ENCODE peak calls at places on chromosomes 4 and X, in nine cellular contexts. One of them, this sample, is unnamed.

GRCh38 chrX:101452051-101452450 is 33.2 kb upstream of the ARMCX4 start:
- DNase-seq in psoas muscle: no peak
- DNase-seq in stimulated activated CD4-positive, alpha-beta T cell treated with anti-CD3 and anti-CD28 coated beads, Interleukin-4, amount 100 ng/mL, for 48 hours: no peak
- DNase-seq in HuH-7.5: no peak
- DNase-seq in BE2C: no peak
- DNase-seq in tibial artery: no peak
- DNase-seq in NCI-H1105 treated with DMSO at 0.1 percent for 48 hours: no peak
- DNase-seq in GM10248: no peak
- DNase-seq in activated T-cell treated with anti-CD3 and anti-CD28 coated beads for 24 hours: no peak
- DNase-seq in this sample: no peak

GRCh38 chr4:10926025-10926424 is 241.5 kb upstream of the CLNK start:
- DNase-seq in psoas muscle: no peak
- DNase-seq in stimulated activated CD4-positive, alpha-beta T cell treated with anti-CD3 and anti-CD28 coated beads, Interleukin-4, amount 100 ng/mL, for 48 hours: no peak
- DNase-seq in HuH-7.5: no peak
- DNase-seq in BE2C: no peak
- DNase-seq in tibial artery: no peak
- DNase-seq in NCI-H1105 treated with DMSO at 0.1 percent for 48 hours: no peak
- DNase-seq in GM10248: no peak
- DNase-seq in activated T-cell treated with anti-CD3 and anti-CD28 coated beads for 24 hours: no peak
- DNase-seq in this sample: no peak

GRCh38 chr4:26105815-26106699 is 192.0 kb downstream of the SMIM20 start:
- DNase-seq in psoas muscle: no peak
- DNase-seq in stimulated activated CD4-positive, alpha-beta T cell treated with anti-CD3 and anti-CD28 coated beads, Interleukin-4, amount 100 ng/mL, for 48 hours: no peak
- DNase-seq in HuH-7.5: no peak
- DNase-seq in BE2C: no peak
- DNase-seq in tibial artery: no peak
- DNase-seq in NCI-H1105 treated with DMSO at 0.1 percent for 48 hours: no peak
- DNase-seq in GM10248: no peak
- DNase-seq in activated T-cell treated with anti-CD3 and anti-CD28 coated beads for 24 hours: no peak
- DNase-seq in this sample: no peak

GRCh38 chr4:176885224-176885623 is 92.5 kb upstream of the VEGFC start:
- DNase-seq in psoas muscle: no peak
- DNase-seq in stimulated activated CD4-positive, alpha-beta T cell treated with anti-CD3 and anti-CD28 coated beads, Interleukin-4, amount 100 ng/mL, for 48 hours: no peak
- DNase-seq in HuH-7.5: no peak
- DNase-seq in BE2C: no peak
- DNase-seq in tibial artery: no peak
- DNase-seq in NCI-H1105 treated with DMSO at 0.1 percent for 48 hours: no peak
- DNase-seq in GM10248: no peak
- DNase-seq in activated T-cell treated with anti-CD3 and anti-CD28 coated beads for 24 hours: no peak
- DNase-seq in this sample: no peak

GRCh38 chr4:176409627-176410026 is 89.9 kb downstream of the SPCS3 start:
- DNase-seq in psoas muscle: no peak
- DNase-seq in stimulated activated CD4-positive, alpha-beta T cell treated with anti-CD3 and anti-CD28 coated beads, Interleukin-4, amount 100 ng/mL, for 48 hours: no peak
- DNase-seq in HuH-7.5: no peak
- DNase-seq in BE2C: no peak
- DNase-seq in tibial artery: no peak
- DNase-seq in NCI-H1105 treated with DMSO at 0.1 percent for 48 hours: no peak
- DNase-seq in GM10248: no peak
- DNase-seq in activated T-cell treated with anti-CD3 and anti-CD28 coated beads for 24 hours: no peak
- DNase-seq in this sample: no peak

GRCh38 chr4:159103406-159104131 is 690 bp downstream of the RAPGEF2 start:
- DNase-seq in psoas muscle: peak
- DNase-seq in stimulated activated CD4-positive, alpha-beta T cell treated with anti-CD3 and anti-CD28 coated beads, Interleukin-4, amount 100 ng/mL, for 48 hours: peak
- DNase-seq in HuH-7.5: no peak
- DNase-seq in BE2C: peak
- DNase-seq in tibial artery: peak
- DNase-seq in NCI-H1105 treated with DMSO at 0.1 percent for 48 hours: no peak
- DNase-seq in GM10248: peak
- DNase-seq in activated T-cell treated with anti-CD3 and anti-CD28 coated beads for 24 hours: no peak
- DNase-seq in this sample: peak

GRCh38 chr4:74665346-74665745 is 129.0 kb downstream of the BTC start:
- DNase-seq in psoas muscle: no peak
- DNase-seq in stimulated activated CD4-positive, alpha-beta T cell treated with anti-CD3 and anti-CD28 coated beads, Interleukin-4, amount 100 ng/mL, for 48 hours: no peak
- DNase-seq in HuH-7.5: no peak
- DNase-seq in BE2C: no peak
- DNase-seq in tibial artery: no peak
- DNase-seq in NCI-H1105 treated with DMSO at 0.1 percent for 48 hours: no peak
- DNase-seq in GM10248: no peak
- DNase-seq in activated T-cell treated with anti-CD3 and anti-CD28 coated beads for 24 hours: no peak
- DNase-seq in this sample: no peak

GRCh38 chr4:56979674-56980073 is 978 bp downstream of the POLR2B start:
- DNase-seq in psoas muscle: no peak
- DNase-seq in stimulated activated CD4-positive, alpha-beta T cell treated with anti-CD3 and anti-CD28 coated beads, Interleukin-4, amount 100 ng/mL, for 48 hours: peak
- DNase-seq in HuH-7.5: no peak
- DNase-seq in BE2C: peak
- DNase-seq in tibial artery: no peak
- DNase-seq in NCI-H1105 treated with DMSO at 0.1 percent for 48 hours: no peak
- DNase-seq in GM10248: no peak
- DNase-seq in activated T-cell treated with anti-CD3 and anti-CD28 coated beads for 24 hours: peak
- DNase-seq in this sample: no peak

GRCh38 chr4:81781824-81782223 is 310.1 kb upstream of the RASGEF1B start:
- DNase-seq in psoas muscle: no peak
- DNase-seq in stimulated activated CD4-positive, alpha-beta T cell treated with anti-CD3 and anti-CD28 coated beads, Interleukin-4, amount 100 ng/mL, for 48 hours: no peak
- DNase-seq in HuH-7.5: no peak
- DNase-seq in BE2C: no peak
- DNase-seq in tibial artery: no peak
- DNase-seq in NCI-H1105 treated with DMSO at 0.1 percent for 48 hours: no peak
- DNase-seq in GM10248: no peak
- DNase-seq in activated T-cell treated with anti-CD3 and anti-CD28 coated beads for 24 hours: no peak
- DNase-seq in this sample: no peak

GRCh38 chr4:5238106-5238505 is 186.8 kb downstream of the STK32B start:
- DNase-seq in psoas muscle: no peak
- DNase-seq in stimulated activated CD4-positive, alpha-beta T cell treated with anti-CD3 and anti-CD28 coated beads, Interleukin-4, amount 100 ng/mL, for 48 hours: no peak
- DNase-seq in HuH-7.5: no peak
- DNase-seq in BE2C: no peak
- DNase-seq in tibial artery: no peak
- DNase-seq in NCI-H1105 treated with DMSO at 0.1 percent for 48 hours: no peak
- DNase-seq in GM10248: no peak
- DNase-seq in activated T-cell treated with anti-CD3 and anti-CD28 coated beads for 24 hours: no peak
- DNase-seq in this sample: no peak

GRCh38 chr4:177573487-177573886 is 131.2 kb upstream of the AGA start:
- DNase-seq in psoas muscle: no peak
- DNase-seq in stimulated activated CD4-positive, alpha-beta T cell treated with anti-CD3 and anti-CD28 coated beads, Interleukin-4, amount 100 ng/mL, for 48 hours: no peak
- DNase-seq in HuH-7.5: no peak
- DNase-seq in BE2C: no peak
- DNase-seq in tibial artery: no peak
- DNase-seq in NCI-H1105 treated with DMSO at 0.1 percent for 48 hours: no peak
- DNase-seq in GM10248: no peak
- DNase-seq in activated T-cell treated with anti-CD3 and anti-CD28 coated beads for 24 hours: no peak
- DNase-seq in this sample: no peak

GRCh38 chrX:136112781-136113180 is 34.6 kb upstream of the FHL1 start:
- DNase-seq in psoas muscle: no peak
- DNase-seq in stimulated activated CD4-positive, alpha-beta T cell treated with anti-CD3 and anti-CD28 coated beads, Interleukin-4, amount 100 ng/mL, for 48 hours: no peak
- DNase-seq in HuH-7.5: no peak
- DNase-seq in BE2C: no peak
- DNase-seq in tibial artery: no peak
- DNase-seq in NCI-H1105 treated with DMSO at 0.1 percent for 48 hours: no peak
- DNase-seq in GM10248: no peak
- DNase-seq in activated T-cell treated with anti-CD3 and anti-CD28 coated beads for 24 hours: no peak
- DNase-seq in this sample: no peak

GRCh38 chr4:11546391-11547160 is 117.9 kb upstream of the HS3ST1 start:
- DNase-seq in psoas muscle: no peak
- DNase-seq in stimulated activated CD4-positive, alpha-beta T cell treated with anti-CD3 and anti-CD28 coated beads, Interleukin-4, amount 100 ng/mL, for 48 hours: no peak
- DNase-seq in HuH-7.5: no peak
- DNase-seq in BE2C: no peak
- DNase-seq in tibial artery: no peak
- DNase-seq in NCI-H1105 treated with DMSO at 0.1 percent for 48 hours: no peak
- DNase-seq in GM10248: no peak
- DNase-seq in activated T-cell treated with anti-CD3 and anti-CD28 coated beads for 24 hours: no peak
- DNase-seq in this sample: no peak

GRCh38 chrX:83008415-83008814 is 499.7 kb upstream of the POU3F4 start:
- DNase-seq in psoas muscle: no peak
- DNase-seq in stimulated activated CD4-positive, alpha-beta T cell treated with anti-CD3 and anti-CD28 coated beads, Interleukin-4, amount 100 ng/mL, for 48 hours: no peak
- DNase-seq in HuH-7.5: no peak
- DNase-seq in BE2C: no peak
- DNase-seq in tibial artery: no peak
- DNase-seq in NCI-H1105 treated with DMSO at 0.1 percent for 48 hours: no peak
- DNase-seq in GM10248: no peak
- DNase-seq in activated T-cell treated with anti-CD3 and anti-CD28 coated beads for 24 hours: no peak
- DNase-seq in this sample: no peak

GRCh38 chr4:107564326-107564725 is 155.7 kb downstream of the PAPSS1 start:
- DNase-seq in psoas muscle: no peak
- DNase-seq in stimulated activated CD4-positive, alpha-beta T cell treated with anti-CD3 and anti-CD28 coated beads, Interleukin-4, amount 100 ng/mL, for 48 hours: no peak
- DNase-seq in HuH-7.5: no peak
- DNase-seq in BE2C: no peak
- DNase-seq in tibial artery: no peak
- DNase-seq in NCI-H1105 treated with DMSO at 0.1 percent for 48 hours: no peak
- DNase-seq in GM10248: no peak
- DNase-seq in activated T-cell treated with anti-CD3 and anti-CD28 coated beads for 24 hours: no peak
- DNase-seq in this sample: no peak

This sample was measured in left ventricle myocardium superior.